ENCODE peak calls at places on chromosomes 1 and 21, in eight cellular contexts. N is OCI-LY7, H is SK-N-SH, W is upper lobe of right lung, P is tibial nerve, Y is heart left ventricle, C is H9, B is endothelial cell of umbilical vein. I is an unnamed sample. For H3K4me1, the result is how much of the 10 kb centered on the place peaks cover.

GRCh38 chr1:12434174-12434573 is 183.8 kb downstream of the DHRS3 start:
- DNase-seq in C (no peak), B (peak), Y (no peak), H (no peak), P (no peak), N (no peak), W (no peak), I (no peak)

GRCh38 chr1:26305667-26306289 is 658 bp downstream of the UBXN11 start:
- DNase-seq in N (no peak), H (no peak), P (no peak), B (peak), C (no peak), Y (no peak), W (no peak), I (no peak)

GRCh38 chr1:164765993-164766720 is 207.2 kb downstream of the PBX1 start:
- DNase-seq in W (no peak), Y (no peak), C (no peak), B (no peak), P (no peak), N (no peak), H (no peak), I (no peak)

GRCh38 chr21:41666641-41667051 is 100.2 kb downstream of the RIPK4 start:
- DNase-seq in H (no peak), C (no peak), N (no peak), W (peak), P (no peak), B (no peak), Y (no peak), I (no peak)

GRCh38 chr1:226800763-226801380 is 61.8 kb upstream of the ITPKB start:
- DNase-seq in C (no peak), B (no peak), N (no peak), P (no peak), W (no peak), Y (no peak), H (peak), I (no peak)

GRCh38 chr1:50084389-50084788 is 24.3 kb upstream of the ELAVL4 start:
- DNase-seq in B (no peak), W (no peak), C (no peak), N (no peak), H (no peak), P (no peak), Y (no peak), I (no peak)

GRCh38 chr1:15214507-15214906 is 32.5 kb upstream of the FHAD1 start:
- DNase-seq in H (no peak), Y (peak), C (no peak), W (peak), B (no peak), N (no peak), P (peak), I (no peak)

GRCh38 chr1:223706077-223706988 is 6.0 kb upstream of the CAPN2 start:
- DNase-seq in C (no peak), B (peak), Y (no peak), N (no peak), W (no peak), H (no peak), P (peak), I (peak)

GRCh38 chr1:119373465-119373864 is 4.9 kb downstream of the HAO2 start:
- DNase-seq in W (no peak), Y (no peak), P (no peak), N (no peak), H (no peak), C (no peak), B (no peak), I (peak)

GRCh38 chr1:201329286-201329685 is 46.0 kb downstream of the PKP1 start:
- DNase-seq in Y (no peak), N (no peak), H (no peak), B (no peak), C (no peak), W (peak), P (no peak), I (no peak)

GRCh38 chr1:201655243-201655642 is 116.3 kb downstream of the NAV1 start:
- DNase-seq in N (no peak), C (peak), W (no peak), Y (peak), P (peak), H (peak), B (no peak), I (peak)

GRCh38 chr1:109517337-109517736 is 7.8 kb upstream of the AMIGO1 start:
- DNase-seq in P (no peak), N (no peak), C (no peak), H (no peak), Y (no peak), W (no peak), B (no peak), I (no peak)

GRCh38 chr1:169144941-169145626 is 38.6 kb downstream of the ATP1B1 start:
- DNase-seq in H (no peak), N (no peak), W (no peak), P (no peak), B (no peak), Y (no peak), C (no peak), I (no peak)

GRCh38 chr1:152348447-152348846 is 11.4 kb downstream of the FLG2 start:
- DNase-seq in H (no peak), C (no peak), N (peak), W (no peak), B (no peak), P (no peak), Y (no peak), I (no peak)

GRCh38 chr1:105073660-105074059 is 1324.0 kb downstream of the AMY1C start:
- DNase-seq in P (no peak), H (no peak), Y (no peak), N (no peak), B (no peak), W (no peak), C (no peak), I (no peak)

GRCh38 chr1:150749720-150750311 is 15.8 kb downstream of the CTSS start:
- DNase-seq in P (no peak), Y (no peak), C (no peak), N (no peak), W (no peak), H (no peak), B (no peak), I (no peak)

GRCh38 chr1:7549693-7550161 is 221.4 kb upstream of the VAMP3 start:
- DNase-seq in W (peak), H (no peak), C (no peak), B (no peak), P (no peak), Y (no peak), N (no peak), I (no peak)

GRCh38 chr1:226438007-226438406 is 30.1 kb upstream of the PARP1 start:
- DNase-seq in H (no peak), Y (no peak), P (no peak), N (no peak), W (no peak), C (no peak), B (peak), I (no peak)

GRCh38 chr1:206544562-206545257 is 37.4 kb downstream of the RASSF5 start:
- DNase-seq in P (peak), H (peak), W (peak), Y (peak), B (peak), C (peak), N (peak), I (peak)

GRCh38 chr1:232201024-232201423 is 428.9 kb downstream of the SIPA1L2 start:
- DNase-seq in C (no peak), H (no peak), N (no peak), P (no peak), B (no peak), W (no peak), Y (no peak), I (peak)

GRCh38 chr1:228256626-228257375 is 49.0 kb downstream of the OBSCN start:
- DNase-seq in C (no peak), B (no peak), N (no peak), W (no peak), H (no peak), Y (no peak), P (no peak), I (no peak)

GRCh38 chr1:211378844-211379243 is 52.2 kb downstream of the TRAF5 start:
- DNase-seq in P (no peak), Y (no peak), C (no peak), H (no peak), W (no peak), N (no peak), B (no peak), I (no peak)

GRCh38 chr1:51433269-51433971 is 85.6 kb downstream of the EPS15 start:
- DNase-seq in C (no peak), P (peak), W (no peak), Y (no peak), H (no peak), N (peak), B (peak), I (no peak)

GRCh38 chr1:42952353-42953001 is 6.2 kb downstream of the SLC2A1 start:
- DNase-seq in C (no peak), Y (no peak), W (no peak), H (no peak), P (no peak), B (no peak), N (peak), I (peak)

GRCh38 chr21:38388684-38389676 is 109.3 kb downstream of the ERG start:
- DNase-seq in B (peak), P (no peak), Y (no peak), N (no peak), C (no peak), H (no peak), W (no peak), I (no peak)
- H3K4me1 ChIP-seq in B (half or more), P (under half), Y (under half), N (under half), C (under half), H (under half), W (under half), I (under half)

GRCh38 chr1:3658231-3658615 is 5.9 kb downstream of the TP73 start:
- DNase-seq in B (no peak), P (no peak), Y (no peak), N (no peak), W (no peak), C (no peak), H (no peak), I (no peak)
- H3K4me1 ChIP-seq in B (under half), P (under half), Y (under half), N (under half), W (under half), C (under half), H (under half), I (under half)

DNA sequence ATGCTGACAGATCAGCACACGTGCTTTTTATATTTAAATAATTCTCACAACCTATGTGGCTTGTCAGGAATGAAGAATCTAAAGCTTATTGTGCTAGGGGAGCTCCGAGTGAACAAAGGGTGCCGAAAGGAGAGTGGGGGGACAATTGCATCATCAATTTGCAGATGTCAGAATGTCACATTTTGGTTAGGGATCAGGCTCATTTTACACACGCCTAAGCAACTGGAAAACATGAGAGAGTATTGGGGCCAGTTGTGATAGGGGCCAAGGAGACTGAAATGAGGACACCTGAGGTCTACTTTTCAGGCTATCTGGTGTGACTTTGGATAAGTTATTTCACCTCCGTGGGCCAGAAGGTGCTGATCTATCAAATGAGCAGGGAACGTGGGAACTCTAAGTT is 31.8 kb downstream of the RUNX1 start:
- DNase-seq in Y (no peak), P (no peak), H (no peak), W (no peak), B (no peak), N (no peak), C (no peak), I (no peak)
- H3K4me1 ChIP-seq in Y (under half), P (under half), H (under half), W (under half), B (under half), N (under half), C (under half), I (under half)

GRCh38 chr1:117660266-117660973 is 54.6 kb downstream of the TENT5C start:
- DNase-seq in C (no peak), B (no peak), Y (no peak), N (no peak), H (no peak), W (no peak), P (no peak), I (no peak)
- H3K4me1 ChIP-seq in C (under half), B (under half), Y (under half), N (half or more), H (under half), W (under half), P (under half), I (under half)

DNA sequence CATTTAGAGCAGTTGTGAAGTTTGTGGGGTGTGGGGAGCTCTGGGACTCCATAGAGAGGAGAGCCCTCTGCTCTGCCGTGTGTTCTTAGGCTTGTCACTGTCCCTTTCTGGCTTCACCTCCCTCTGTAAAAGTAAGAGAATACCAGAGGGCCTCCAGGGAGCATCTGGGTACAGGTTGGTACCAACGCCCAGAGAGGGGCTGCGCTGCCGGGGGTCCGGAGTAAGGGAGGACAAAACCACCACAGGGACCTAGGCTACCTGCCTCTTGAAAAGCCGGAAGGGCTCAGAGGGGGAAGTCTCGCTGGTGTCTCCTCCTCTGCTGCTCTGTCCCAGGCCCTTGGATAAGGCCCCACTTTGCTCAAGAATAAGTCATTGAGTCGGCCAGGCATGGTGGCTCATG is 3.1 kb upstream of the TINAGL1 start:
- DNase-seq in C (no peak), B (no peak), P (no peak), H (no peak), N (no peak), Y (no peak), W (peak), I (peak)
- H3K4me1 ChIP-seq in C (under half), B (under half), P (half or more), H (under half), N (under half), Y (under half), W (under half), I (under half)

DNA sequence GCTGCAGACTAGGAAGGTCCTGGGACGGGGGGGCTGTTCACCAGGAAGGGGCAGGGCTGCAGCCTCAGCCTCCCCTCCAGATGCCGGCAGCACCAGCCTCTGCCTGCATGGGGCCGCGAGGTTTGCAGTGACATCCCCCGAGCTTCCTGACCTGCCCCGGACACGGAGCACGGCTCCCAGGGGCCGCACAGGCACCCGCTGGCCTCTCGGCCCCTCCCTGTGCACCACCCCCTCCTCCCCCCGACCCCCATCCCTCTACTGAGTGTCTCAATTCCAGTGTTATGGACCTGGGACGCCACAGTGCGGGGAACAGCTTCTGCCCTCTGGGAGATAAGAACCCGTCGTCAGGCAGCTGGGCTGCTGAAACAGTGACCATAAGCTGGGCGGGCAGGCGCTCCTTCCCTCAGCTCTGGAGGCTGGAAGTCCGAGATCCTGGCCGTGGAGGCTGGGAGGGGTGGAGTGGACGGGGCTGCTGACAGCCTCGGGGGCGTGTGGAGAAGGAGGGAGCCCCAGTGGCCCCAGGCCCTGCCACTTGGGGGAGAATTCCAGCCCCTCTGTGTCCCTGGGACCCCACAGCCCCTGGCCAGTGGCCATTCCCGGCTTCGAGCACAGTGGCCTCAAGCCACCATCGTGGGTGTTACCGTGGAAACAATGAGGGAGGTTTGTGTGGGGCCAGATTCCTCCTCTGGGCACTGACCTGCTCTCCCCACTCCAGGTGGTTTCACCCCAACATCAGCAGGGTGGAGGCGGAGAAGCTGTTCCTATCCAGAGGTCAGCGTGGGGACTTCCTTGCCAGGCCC is 11.5 kb downstream of the RNF223 start:
- DNase-seq in W (no peak), Y (no peak), N (no peak), H (peak), B (no peak), C (no peak), P (no peak), I (no peak)
- H3K4me1 ChIP-seq in W (under half), Y (under half), N (under half), H (under half), B (under half), C (under half), P (half or more), I (under half)

GRCh38 chr1:91541918-91542533 is 41.4 kb downstream of the CDC7 start:
- DNase-seq in W (no peak), B (no peak), N (no peak), C (no peak), Y (no peak), H (no peak), P (no peak), I (no peak)
- H3K4me1 ChIP-seq in W (under half), B (under half), N (under half), C (under half), Y (under half), H (under half), P (under half), I (under half)